ENCODE peak calls at places on chromosome 9, in ten cellular contexts. A is DND-41, X is AG09309, U is endothelial cell, M is neural crest cell, Y is Panc1, I is cardiac fibroblast, H is uterus, P is WERI-Rb-1, K is psoas muscle. Z is an unnamed sample.

GRCh38 chr9:77586591-77586990 is 61.5 kb downstream of the GNA14 start:
- DNase-seq in A (no peak), H (no peak), M (no peak), K (no peak), Y (no peak), U (no peak), I (no peak), X (no peak), P (no peak), Z (no peak)

GRCh38 chr9:126491256-126491879 is 122.4 kb upstream of the LMX1B start:
- DNase-seq in X (no peak), K (peak; percentile 9), M (peak; percentile 67), P (no peak), Y (peak; percentile 35), U (peak; percentile 60), I (peak; percentile 77), A (peak; percentile 56), H (no peak), Z (peak; percentile 77)

GRCh38 chr9:70479880-70480291 is 65.4 kb upstream of the KLF9 start:
- DNase-seq in I (peak; percentile 92), K (peak; percentile 34), P (peak; percentile 31), A (no peak), Y (no peak), X (no peak), H (no peak), U (no peak), M (no peak), Z (no peak)

GRCh38 chr9:98708933-98709911 is at the start of gene GABBR2:
- DNase-seq in X (no peak), K (no peak), Y (no peak), P (peak; percentile 69), U (peak; percentile 28), H (no peak), I (no peak), M (peak; percentile 14), A (no peak), Z (no peak)

GRCh38 chr9:75265525-75265972 is 177.2 kb downstream of the OSTF1 start:
- DNase-seq in M (peak; percentile 54), K (peak; percentile 13), P (peak; percentile 52), U (peak; percentile 52), X (peak; percentile 4), A (peak; percentile 49), H (no peak), Y (peak; percentile 5), I (peak; percentile 57), Z (peak; percentile 37)

GRCh38 chr9:124077915-124078572 is 66.5 kb downstream of the LHX2 start:
- DNase-seq in A (no peak), X (no peak), I (peak; percentile 9), Y (no peak), M (no peak), K (no peak), P (no peak), H (no peak), U (no peak), Z (no peak)

GRCh38 chr9:32663741-32664140 is 28.3 kb upstream of the TAF1L start:
- DNase-seq in A (no peak), I (no peak), P (no peak), Y (no peak), K (no peak), H (no peak), X (no peak), U (no peak), M (no peak), Z (no peak)

GRCh38 chr9:129557192-129558036 is 63.5 kb downstream of the C9orf50 start:
- DNase-seq in X (peak; percentile 23), I (peak; percentile 36), M (peak; percentile 71), H (no peak), Y (no peak), U (peak; percentile 48), P (peak; percentile 98), A (no peak), K (no peak), Z (no peak)

GRCh38 chr9:73911814-73912213 is 585.3 kb upstream of the RORB start:
- DNase-seq in P (no peak), Y (no peak), A (no peak), X (no peak), K (no peak), I (no peak), H (no peak), U (no peak), M (no peak), Z (no peak)

GRCh38 chr9:19470981-19471650 is 62.3 kb downstream of the ACER2 start:
- DNase-seq in K (no peak), M (no peak), X (no peak), P (no peak), Y (no peak), I (peak; percentile 41), U (no peak), A (no peak), H (no peak), Z (no peak)

GRCh38 chr9:134828892-134829291 is 51.7 kb upstream of the FCN2 start:
- DNase-seq in X (no peak), U (no peak), I (no peak), H (no peak), M (no peak), Y (no peak), A (no peak), P (no peak), K (no peak), Z (no peak)

GRCh38 chr9:114155967-114156294 is 594 bp downstream of the COL27A1 start:
- DNase-seq in X (no peak), H (no peak), U (peak; percentile 30), A (no peak), P (no peak), I (no peak), M (no peak), K (no peak), Y (no peak), Z (no peak)
- TF ChIP-seq CTCF in X (no peak), H (no peak), U (no peak), A (no peak), P (peak; percentile 3), I (no peak), M (no peak), K (no peak), Y (no peak), Z (peak; percentile 2)

DNA sequence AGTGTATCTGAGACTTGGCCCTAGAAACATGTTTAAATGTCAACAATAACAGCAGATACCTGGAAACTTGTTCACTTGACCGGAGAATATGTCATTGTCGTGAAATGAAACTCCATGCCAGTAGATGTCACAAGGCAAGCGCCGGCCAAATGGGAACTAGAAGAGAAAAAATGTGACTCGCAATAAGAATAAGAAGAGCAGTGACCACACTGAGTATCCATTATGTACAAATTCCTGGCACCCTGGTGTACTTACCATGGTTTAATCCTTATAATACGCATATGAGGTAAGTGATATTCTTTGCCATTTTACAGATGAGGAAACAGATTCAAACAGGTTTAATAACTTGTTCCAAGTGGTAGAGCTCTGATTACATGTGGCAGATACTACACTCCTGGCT is 53.9 kb downstream of the TTLL11 start:
- DNase-seq in Y (no peak), I (no peak), A (no peak), M (no peak), K (peak; percentile 33), X (no peak), H (no peak), P (no peak), U (no peak), Z (no peak)
- TF ChIP-seq CTCF in Y (no peak), I (no peak), A (no peak), M (no peak), K (no peak), X (no peak), H (no peak), P (no peak), U (no peak), Z (no peak)

GRCh38 chr9:38395653-38396370 is 3.3 kb downstream of the ALDH1B1 start:
- DNase-seq in P (no peak), A (no peak), U (no peak), Y (no peak), I (no peak), K (no peak), H (no peak), M (no peak), X (no peak), Z (no peak)

GRCh38 chr9:38393128-38393809 is 767 bp downstream of the ALDH1B1 start:
- DNase-seq in I (peak; percentile 9), X (no peak), K (no peak), M (no peak), Y (no peak), A (peak; percentile 8), P (no peak), H (no peak), U (no peak), Z (peak; percentile 42)

GRCh38 chr9:38394419-38394818 is 1.9 kb downstream of the ALDH1B1 start:
- DNase-seq in U (no peak), M (no peak), P (no peak), A (no peak), X (no peak), K (no peak), Y (no peak), I (no peak), H (no peak), Z (no peak)

GRCh38 chr9:38392235-38393127 is at the start of gene ALDH1B1:
- DNase-seq in K (peak; percentile 87), U (peak; percentile 89), I (peak; percentile 84), Y (no peak), A (peak; percentile 65), M (peak; percentile 80), P (peak; percentile 91), X (peak; percentile 21), H (peak; percentile 88), Z (peak; percentile 96)

GRCh38 chr9:38396371-38396671 is 3.8 kb downstream of the ALDH1B1 start:
- DNase-seq in P (no peak), H (no peak), K (no peak), M (no peak), Y (no peak), U (no peak), A (no peak), X (no peak), I (no peak), Z (no peak)
- TF ChIP-seq CTCF in P (no peak), H (no peak), K (no peak), M (no peak), Y (no peak), U (no peak), A (no peak), X (no peak), I (no peak), Z (no peak)

GRCh38 chr9:81844131-81844567 is 84.1 kb upstream of the SPATA31D4 start:
- DNase-seq in I (no peak), Y (no peak), M (no peak), U (no peak), H (no peak), P (no peak), A (no peak), K (no peak), X (no peak), Z (no peak)

GRCh38 chr9:81847181-81847915 is 80.9 kb upstream of the SPATA31D4 start:
- DNase-seq in H (no peak), I (no peak), A (no peak), K (no peak), P (no peak), U (no peak), Y (no peak), M (no peak), X (no peak), Z (no peak)

GRCh38 chr9:81851340-81851739 is 76.9 kb upstream of the SPATA31D4 start:
- DNase-seq in U (no peak), A (no peak), Y (no peak), H (no peak), K (no peak), P (no peak), I (no peak), M (no peak), X (no peak), Z (no peak)

GRCh38 chr9:81849631-81850259 is 78.5 kb upstream of the SPATA31D4 start:
- DNase-seq in X (no peak), U (no peak), M (no peak), P (no peak), A (no peak), Y (no peak), H (no peak), I (no peak), K (no peak), Z (no peak)

GRCh38 chr9:81848472-81848871 is 79.8 kb upstream of the SPATA31D4 start:
- DNase-seq in H (no peak), P (no peak), K (no peak), A (no peak), M (no peak), Y (no peak), I (peak; percentile 54), X (no peak), U (no peak), Z (no peak)
- TF ChIP-seq CTCF in H (peak; percentile 47), P (peak; percentile 24), K (peak; percentile 37), A (peak; percentile 19), M (peak; percentile 55), Y (peak; percentile 22), I (peak; percentile 45), X (peak; percentile 45), U (no peak), Z (no peak)